ENCODE peak calls at places on chromosomes 11 and 22, in four cellular contexts. C is kidney epithelial cell, E is SK-N-SH, V is NCI-H774. X is an unnamed sample.

GRCh38 chr11:44961894-44962293 is 11.2 kb upstream of the TP53I11 start:
- DNase-seq in V (no peak), E (no peak), C (no peak), X (no peak)

GRCh38 chr22:50613291-50613981 is 12.8 kb downstream of the MAPK8IP2 start:
- DNase-seq in E (peak), C (no peak), V (peak), X (no peak)

GRCh38 chr11:88618716-88619462 is 281.4 kb upstream of the CTSC start:
- DNase-seq in V (no peak), C (no peak), E (no peak), X (no peak)

GRCh38 chr11:23022854-23023253 is 162.6 kb upstream of the CCDC179 start:
- DNase-seq in E (no peak), C (no peak), V (no peak), X (no peak)

GRCh38 chr11:106088896-106089295 is 11.4 kb downstream of the AASDHPPT start:
- DNase-seq in E (no peak), C (no peak), V (no peak), X (no peak)

GRCh38 chr22:50173221-50173982 is 2.9 kb downstream of the PANX2 start:
- DNase-seq in E (no peak), V (no peak), C (no peak), X (no peak)

GRCh38 chr11:69878144-69878883 is 59.1 kb upstream of the FGF3 start:
- DNase-seq in V (no peak), C (no peak), E (peak), X (no peak)

GRCh38 chr11:59401262-59401552 is 25.0 kb downstream of the OR5A2 start:
- DNase-seq in V (no peak), C (no peak), E (no peak), X (no peak)

GRCh38 chr22:37996079-37996478 is 11.7 kb upstream of the SOX10 start:
- DNase-seq in C (no peak), V (no peak), E (peak), X (no peak)